ENCODE peak calls at places on chromosomes 7 and 10, in nine cellular contexts. P is cardiac muscle cell, F is astrocyte, X is ovary, S is H9, V is testis, G is PC-3, J is dorsolateral prefrontal cortex, D is keratinocyte. H is an unnamed sample.

GRCh38 chr7:151838861-151839381 is 38.0 kb downstream of the PRKAG2 start:
- DNase-seq in X (no peak), P (no peak), G (no peak), S (no peak), V (no peak), F (no peak), D (no peak), J (no peak), H (no peak)

GRCh38 chr7:33722383-33723096 is 182.8 kb upstream of the BMPER start:
- DNase-seq in D (no peak), S (peak; percentile 43), J (no peak), P (peak; percentile 84), G (peak; percentile 90), X (no peak), F (peak; percentile 66), V (peak; percentile 52), H (no peak)

GRCh38 chr10:119412244-119412750 is 130.2 kb downstream of the RGS10 start:
- DNase-seq in J (peak; percentile 46), P (no peak), G (no peak), S (no peak), D (no peak), X (peak; percentile 93), V (peak; percentile 84), F (peak; percentile 47), H (no peak)

GRCh38 chr7:120862987-120863386 is 5.0 kb upstream of the TSPAN12 start:
- DNase-seq in P (no peak), V (no peak), X (no peak), G (no peak), F (no peak), D (no peak), J (no peak), S (no peak), H (no peak)

GRCh38 chr7:18768256-18768655 is 272.7 kb downstream of the HDAC9 start:
- DNase-seq in D (no peak), F (peak; percentile 49), X (no peak), J (no peak), S (no peak), G (no peak), P (no peak), V (no peak), H (no peak)

GRCh38 chr10:131253931-131254865 is 57.3 kb downstream of the TCERG1L start:
- DNase-seq in S (no peak), G (no peak), V (no peak), F (no peak), X (no peak), D (no peak), J (no peak), P (no peak), H (no peak)

GRCh38 chr10:26573674-26574073 is 123.8 kb upstream of the PDSS1 start:
- DNase-seq in G (no peak), J (no peak), P (no peak), D (no peak), S (peak; percentile 59), F (no peak), X (no peak), V (no peak), H (no peak)

GRCh38 chr7:158959954-158960353 is 103.6 kb downstream of the DYNC2I1 start:
- DNase-seq in V (no peak), S (no peak), G (no peak), P (no peak), D (no peak), X (no peak), J (no peak), F (no peak), H (no peak)

GRCh38 chr10:100370561-100370975 is 23.5 kb downstream of the SCD start:
- DNase-seq in D (no peak), X (no peak), G (peak; percentile 60), J (no peak), P (no peak), F (no peak), V (no peak), S (no peak), H (no peak)

GRCh38 chr10:128863823-128864405 is 603.1 kb upstream of the MGMT start:
- DNase-seq in V (no peak), X (no peak), P (no peak), J (no peak), F (no peak), S (no peak), G (no peak), D (no peak), H (no peak)

GRCh38 chr7:45026984-45027773 is 27.2 kb downstream of the CCM2 start:
- DNase-seq in P (no peak), V (no peak), X (no peak), D (peak; percentile 42), F (peak; percentile 11), G (no peak), S (no peak), J (no peak), H (no peak)

GRCh38 chr10:6053816-6054581 is 8.2 kb downstream of the IL2RA start:
- DNase-seq in X (no peak), D (no peak), S (no peak), J (no peak), F (no peak), G (no peak), P (no peak), V (no peak), H (no peak)

GRCh38 chr7:749121-749520 is 22.0 kb upstream of the PRKAR1B start:
- DNase-seq in X (peak; percentile 3), G (no peak), P (peak; percentile 42), D (no peak), J (peak; percentile 53), V (peak; percentile 53), S (no peak), F (no peak), H (no peak)

GRCh38 chr10:44313706-44314307 is 71.1 kb downstream of the CXCL12 start:
- DNase-seq in G (no peak), S (no peak), F (no peak), D (no peak), P (peak; percentile 90), X (no peak), V (no peak), J (no peak), H (no peak)

GRCh38 chr10:77160679-77161078 is 476.9 kb downstream of the KCNMA1 start:
- DNase-seq in S (no peak), X (no peak), F (peak; percentile 97), G (peak; percentile 100), D (peak; percentile 84), J (no peak), P (no peak), V (no peak), H (no peak)

GRCh38 chr10:97034958-97035769 is 150.6 kb downstream of the SLIT1 start:
- DNase-seq in X (no peak), J (no peak), F (no peak), V (no peak), D (no peak), S (no peak), P (no peak), G (no peak), H (no peak)

GRCh38 chr10:123614888-123615287 is 51.3 kb upstream of the GPR26 start:
- DNase-seq in G (peak; percentile 64), J (no peak), V (peak; percentile 89), D (peak; percentile 2), F (peak; percentile 18), X (no peak), S (peak; percentile 87), P (peak; percentile 96), H (peak; percentile 80)

GRCh38 chr10:19713800-19714525 is 102.3 kb upstream of the PLXDC2 start:
- DNase-seq in F (no peak), G (no peak), D (no peak), V (no peak), P (peak; percentile 2), S (peak; percentile 69), X (no peak), J (peak; percentile 40), H (no peak)
- TF ChIP-seq CTCF in F (no peak), G (no peak), D (peak; percentile 29), V (no peak), P (peak; percentile 40), S (peak; percentile 70), X (no peak), J (peak; percentile 20), H (no peak)

GRCh38 chr7:132394283-132395003 is 181.8 kb downstream of the PLXNA4 start:
- DNase-seq in D (no peak), J (no peak), F (no peak), S (no peak), P (no peak), X (no peak), G (peak; percentile 29), V (no peak), H (no peak)
- TF ChIP-seq CTCF in D (peak; percentile 21), J (no peak), F (no peak), S (peak; percentile 60), P (peak; percentile 21), X (no peak), G (peak; percentile 53), V (no peak), H (no peak)

GRCh38 chr7:28166982-28167715 is 13.4 kb downstream of the JAZF1 start:
- DNase-seq in P (no peak), X (no peak), G (no peak), D (no peak), J (no peak), S (no peak), F (no peak), V (no peak), H (no peak)

GRCh38 chr7:28165971-28166955 is 14.3 kb downstream of the JAZF1 start:
- DNase-seq in V (no peak), D (no peak), P (no peak), X (no peak), F (peak; percentile 83), J (no peak), S (no peak), G (peak; percentile 66), H (no peak)

GRCh38 chr7:28165221-28165807 is 15.3 kb downstream of the JAZF1 start:
- DNase-seq in G (no peak), P (no peak), F (no peak), J (no peak), S (no peak), V (no peak), D (no peak), X (no peak), H (no peak)

GRCh38 chr7:28161319-28161718 is 19.3 kb downstream of the JAZF1 start:
- DNase-seq in X (no peak), G (no peak), V (no peak), D (no peak), P (no peak), J (no peak), S (no peak), F (no peak), H (no peak)

GRCh38 chr7:28163955-28164354 is 16.6 kb downstream of the JAZF1 start:
- DNase-seq in V (no peak), X (no peak), J (no peak), G (no peak), D (no peak), F (peak; percentile 78), P (no peak), S (no peak), H (no peak)
- TF ChIP-seq CTCF in V (no peak), X (no peak), J (no peak), G (no peak), D (no peak), F (no peak), P (no peak), S (no peak), H (no peak)

DNA sequence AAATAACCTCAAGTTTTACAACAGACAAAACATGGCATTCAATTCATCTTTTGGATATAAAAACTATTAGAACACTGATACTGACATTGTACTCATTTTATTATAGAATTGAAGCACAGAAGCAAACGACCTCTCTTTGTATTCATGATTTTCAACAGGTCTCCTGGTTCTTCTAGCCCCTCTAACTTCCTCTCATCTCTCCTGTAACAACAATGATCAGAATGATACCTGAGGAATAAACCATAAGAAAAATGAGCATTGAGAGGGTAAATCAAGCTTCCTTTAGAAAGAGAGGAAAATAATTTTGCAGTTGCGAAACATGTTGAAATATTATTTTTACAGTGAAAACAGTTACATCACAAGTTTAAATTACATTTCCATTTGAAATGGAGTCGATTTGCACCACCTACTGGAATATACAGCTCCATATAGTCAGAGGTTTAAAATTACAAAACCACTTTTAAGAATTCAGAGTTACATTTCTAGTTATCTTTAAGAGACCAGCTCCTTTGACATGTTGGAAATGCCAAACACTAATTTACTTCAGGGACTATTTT is 17.5 kb upstream of the TEX36 start:
- DNase-seq in G (peak; percentile 37), P (no peak), V (no peak), D (no peak), X (no peak), J (no peak), F (no peak), S (no peak), H (no peak)
- TF ChIP-seq CTCF in G (peak; percentile 54), P (peak; percentile 24), V (no peak), D (no peak), X (no peak), J (no peak), F (peak; percentile 9), S (no peak), H (peak; percentile 36)